ENCODE peak calls at places on chromosome 21, in four cellular contexts. L, S, K and F are unnamed samples.

GRCh38 chr21:14901482-14901958 is 163.3 kb downstream of the NRIP1 start:
- DNase-seq in L (no peak), S (no peak), K (no peak), F (no peak)

GRCh38 chr21:41043008-41043407 is 125.0 kb upstream of the BACE2 start:
- DNase-seq in L (no peak), S (no peak), K (no peak), F (no peak)

GRCh38 chr21:36127250-36127904 is 7.5 kb upstream of the CBR3 start:
- DNase-seq in L (no peak), S (peak), K (no peak), F (no peak)

GRCh38 chr21:14358775-14359174 is 24.2 kb downstream of the HSPA13 start:
- DNase-seq in L (no peak), S (no peak), K (no peak), F (no peak)

GRCh38 chr21:46637952-46638746 is 2.7 kb downstream of the PRMT2 start:
- DNase-seq in L (no peak), S (no peak), K (no peak), F (no peak)

GRCh38 chr21:31484219-31484618 is 140.2 kb upstream of the TIAM1 start:
- DNase-seq in L (no peak), S (no peak), K (no peak), F (no peak)

GRCh38 chr21:27429612-27430361 is 462.9 kb upstream of the ADAMTS5 start:
- DNase-seq in L (no peak), S (no peak), K (peak), F (no peak)

GRCh38 chr21:31236528-31236927 is 107.5 kb downstream of the TIAM1 start:
- DNase-seq in L (no peak), S (no peak), K (no peak), F (no peak)

GRCh38 chr21:29453511-29453910 is 154.8 kb downstream of the BACH1 start:
- DNase-seq in L (no peak), S (no peak), K (no peak), F (no peak)

GRCh38 chr21:42518216-42518615 is 4.6 kb downstream of the SLC37A1 start:
- DNase-seq in L (no peak), S (no peak), K (no peak), F (no peak)

GRCh38 chr21:14989359-14989758 is 75.4 kb downstream of the NRIP1 start:
- DNase-seq in L (peak), S (no peak), K (no peak), F (no peak)

GRCh38 chr21:35585155-35585554 is 475.2 kb downstream of the SETD4 start:
- DNase-seq in L (no peak), S (no peak), K (no peak), F (no peak)

GRCh38 chr21:14384453-14384852 is 1.5 kb upstream of the HSPA13 start:
- DNase-seq in L (no peak), S (no peak), K (no peak), F (no peak)

GRCh38 chr21:31145271-31145801 is 107.1 kb upstream of the KRTAP19-8 start:
- DNase-seq in L (no peak), S (no peak), K (no peak), F (no peak)

GRCh38 chr21:42113926-42114409 is 42.9 kb downstream of the UMODL1 start:
- DNase-seq in L (no peak), S (peak), K (no peak), F (no peak)

GRCh38 chr21:14879458-14879857 is 185.3 kb downstream of the NRIP1 start:
- DNase-seq in L (no peak), S (no peak), K (no peak), F (no peak)

GRCh38 chr21:32120231-32120630 is 158.6 kb downstream of the MIS18A start:
- DNase-seq in L (no peak), S (no peak), K (no peak), F (no peak)

GRCh38 chr21:41953831-41954653 is at the start of gene C2CD2:
- DNase-seq in L (peak), S (no peak), K (peak), F (no peak)

GRCh38 chr21:41566500-41567014 is 58.6 kb upstream of the TMPRSS2 start:
- DNase-seq in L (no peak), S (peak), K (no peak), F (no peak)

GRCh38 chr21:22399717-22400520 is 1401.7 kb downstream of the NCAM2 start:
- DNase-seq in L (no peak), S (no peak), K (no peak), F (no peak)

GRCh38 chr21:39799178-39799577 is 54.2 kb downstream of the IGSF5 start:
- DNase-seq in L (no peak), S (peak), K (no peak), F (no peak)

GRCh38 chr21:23853796-23854379 is 1753.4 kb downstream of the MRPL39 start:
- DNase-seq in L (no peak), S (no peak), K (no peak), F (no peak)

GRCh38 chr21:26842976-26843911 is 2.0 kb downstream of the ADAMTS1 start:
- DNase-seq in L (peak), S (peak), K (peak), F (peak)

GRCh38 chr21:42421018-42421793 is 17.5 kb downstream of the UBASH3A start:
- DNase-seq in L (no peak), S (no peak), K (no peak), F (no peak)

GRCh38 chr21:41316641-41317392 is at the start of gene FAM3B:
- DNase-seq in L (peak), S (no peak), K (no peak), F (no peak)

GRCh38 chr21:29798840-29799239 is 141.0 kb downstream of the GRIK1 start:
- DNase-seq in L (no peak), S (no peak), K (no peak), F (no peak)

GRCh38 chr21:40531016-40531415 is 315.9 kb downstream of the DSCAM start:
- DNase-seq in L (no peak), S (no peak), K (no peak), F (no peak)

GRCh38 chr21:41561701-41562100 is 53.7 kb upstream of the TMPRSS2 start:
- DNase-seq in L (no peak), S (no peak), K (no peak), F (no peak)

GRCh38 chr21:42350899-42351543 is at the start of gene TFF2:
- DNase-seq in L (no peak), S (no peak), K (no peak), F (no peak)

GRCh38 chr21:39568380-39568779 is 44.4 kb upstream of the B3GALT5 start:
- DNase-seq in L (no peak), S (no peak), K (no peak), F (no peak)

GRCh38 chr21:15682182-15682895 is 47.4 kb upstream of the USP25 start:
- DNase-seq in L (no peak), S (no peak), K (no peak), F (no peak)

GRCh38 chr21:41369105-41369914 is 7.5 kb downstream of the MX2 start:
- DNase-seq in L (peak), S (no peak), K (no peak), F (no peak)

GRCh38 chr21:22795091-22795490 is 1796.9 kb downstream of the NCAM2 start:
- DNase-seq in L (no peak), S (no peak), K (no peak), F (no peak)

GRCh38 chr21:46648539-46648938 is 13.1 kb downstream of the PRMT2 start:
- DNase-seq in L (no peak), S (no peak), K (no peak), F (no peak)

GRCh38 chr21:42085246-42086077 is 14.3 kb downstream of the UMODL1 start:
- DNase-seq in L (no peak), S (no peak), K (no peak), F (no peak)

DNA sequence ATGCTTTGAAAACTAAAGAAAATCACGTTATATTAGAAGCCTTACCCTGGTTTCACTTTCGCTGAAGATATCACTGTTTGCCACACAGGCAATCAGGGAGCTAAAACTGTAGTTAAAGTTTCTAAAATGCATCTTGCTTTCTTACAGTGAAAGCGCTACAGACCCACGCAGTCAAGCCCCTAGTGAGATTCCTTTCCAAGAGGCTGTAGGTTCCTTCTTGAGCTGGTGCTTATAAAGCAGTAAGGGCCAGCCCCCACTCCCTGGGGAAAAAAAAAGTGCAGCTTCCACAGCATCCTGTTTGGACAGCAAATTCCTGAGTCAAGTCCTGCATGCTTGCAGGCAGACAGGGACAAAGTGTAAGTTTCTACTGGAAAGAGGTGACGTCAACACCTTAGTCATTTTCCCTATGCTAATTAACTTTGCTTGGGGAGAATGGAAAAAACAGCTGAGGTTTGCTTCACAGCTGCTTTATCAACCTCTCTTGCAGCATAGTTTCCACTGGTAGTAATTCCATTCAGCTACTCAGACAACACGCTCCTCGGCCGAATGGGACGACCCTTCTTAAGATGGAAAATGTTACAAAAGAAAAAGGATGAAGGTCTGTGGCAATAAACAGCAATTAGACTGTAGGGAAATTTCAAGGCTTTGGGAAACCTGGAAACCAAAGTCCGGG is 14.7 kb upstream of the KCNE1 start:
- DNase-seq in L (peak), S (peak), K (peak), F (peak)
- TF ChIP-seq POLR2A in L (peak), S (peak), K (peak), F (no peak)

GRCh38 chr21:33817136-33817535 is 98.5 kb downstream of the ATP5PO start:
- DNase-seq in L (no peak), S (no peak), K (no peak), F (no peak)

GRCh38 chr21:33813832-33814231 is 101.8 kb downstream of the ATP5PO start:
- DNase-seq in L (no peak), S (no peak), K (no peak), F (no peak)

GRCh38 chr21:33815153-33815707 is 100.4 kb downstream of the ATP5PO start:
- DNase-seq in L (no peak), S (no peak), K (no peak), F (no peak)

GRCh38 chr21:33817663-33818433 is 97.8 kb downstream of the ATP5PO start:
- DNase-seq in L (no peak), S (no peak), K (no peak), F (no peak)

DNA sequence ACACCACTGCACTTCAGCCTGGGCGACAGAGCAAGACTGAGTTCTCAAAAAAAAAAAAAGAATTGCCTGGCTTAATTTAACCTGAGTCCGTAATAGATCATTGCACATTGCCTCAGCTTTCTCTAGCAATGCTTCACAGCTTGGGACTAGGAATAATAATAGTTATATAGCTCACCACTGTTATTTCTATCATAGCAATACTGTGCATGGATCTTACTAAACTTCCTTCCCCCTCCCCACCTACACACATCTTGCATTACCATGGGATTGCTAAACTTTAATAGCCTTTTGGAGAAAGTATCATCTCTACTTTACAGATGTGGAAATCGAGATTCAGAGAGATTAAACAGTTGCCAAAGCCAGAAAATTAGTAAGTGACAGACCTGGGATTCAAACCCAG is 99.5 kb downstream of the ATP5PO start:
- DNase-seq in L (no peak), S (no peak), K (no peak), F (no peak)
- H3K27ac ChIP-seq in L (no peak), S (no peak), K (no peak), F (no peak)

DNA sequence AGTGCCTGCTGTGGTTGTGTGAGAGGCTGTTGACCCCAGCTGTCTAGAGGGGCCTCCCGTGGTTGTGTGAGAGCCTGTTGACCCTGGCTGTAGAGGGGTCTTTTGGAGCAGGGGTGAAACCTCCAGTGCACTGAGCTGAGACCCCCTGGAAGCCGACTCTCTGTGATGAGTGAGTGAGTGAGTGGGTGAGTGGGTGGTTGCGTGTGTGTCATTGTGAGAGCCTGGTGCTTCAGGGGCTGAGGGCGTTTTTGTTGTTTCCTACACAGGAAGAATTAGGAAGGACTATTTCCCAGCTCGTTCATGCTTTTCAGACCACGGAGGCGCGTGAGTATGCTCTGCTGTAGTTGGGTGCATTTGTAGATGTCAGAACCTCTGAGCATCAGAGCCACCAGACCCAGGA is 3.0 kb downstream of the RRP1 start:
- DNase-seq in L (no peak), S (no peak), K (no peak), F (no peak)
- TF ChIP-seq POLR2A in L (no peak), S (no peak), K (no peak), F (no peak)

GRCh38 chr21:17231771-17232170 is 281.1 kb upstream of the CXADR start:
- DNase-seq in L (no peak), S (no peak), K (peak), F (no peak)

DNA sequence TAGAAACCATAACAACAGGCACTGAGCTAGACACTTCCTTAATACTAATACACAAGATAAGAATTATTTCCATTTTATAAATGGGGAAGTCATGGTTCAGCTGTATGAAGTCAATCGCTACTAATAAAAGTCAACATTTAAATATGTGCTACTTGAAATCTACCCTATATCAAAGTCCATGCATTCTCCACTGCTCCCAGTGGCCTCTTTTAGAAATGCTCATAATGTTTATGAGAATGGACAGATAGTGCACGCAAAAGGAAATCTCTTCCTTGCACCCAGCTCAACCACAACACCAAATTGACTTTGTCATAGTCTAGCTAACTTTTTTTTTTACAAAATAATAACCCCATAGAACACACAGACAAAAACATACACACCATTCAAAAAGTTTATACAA is 281.7 kb upstream of the CXADR start:
- DNase-seq in L (no peak), S (no peak), K (no peak), F (no peak)
- H3K27ac ChIP-seq in L (no peak), S (no peak), K (peak), F (no peak)

DNA sequence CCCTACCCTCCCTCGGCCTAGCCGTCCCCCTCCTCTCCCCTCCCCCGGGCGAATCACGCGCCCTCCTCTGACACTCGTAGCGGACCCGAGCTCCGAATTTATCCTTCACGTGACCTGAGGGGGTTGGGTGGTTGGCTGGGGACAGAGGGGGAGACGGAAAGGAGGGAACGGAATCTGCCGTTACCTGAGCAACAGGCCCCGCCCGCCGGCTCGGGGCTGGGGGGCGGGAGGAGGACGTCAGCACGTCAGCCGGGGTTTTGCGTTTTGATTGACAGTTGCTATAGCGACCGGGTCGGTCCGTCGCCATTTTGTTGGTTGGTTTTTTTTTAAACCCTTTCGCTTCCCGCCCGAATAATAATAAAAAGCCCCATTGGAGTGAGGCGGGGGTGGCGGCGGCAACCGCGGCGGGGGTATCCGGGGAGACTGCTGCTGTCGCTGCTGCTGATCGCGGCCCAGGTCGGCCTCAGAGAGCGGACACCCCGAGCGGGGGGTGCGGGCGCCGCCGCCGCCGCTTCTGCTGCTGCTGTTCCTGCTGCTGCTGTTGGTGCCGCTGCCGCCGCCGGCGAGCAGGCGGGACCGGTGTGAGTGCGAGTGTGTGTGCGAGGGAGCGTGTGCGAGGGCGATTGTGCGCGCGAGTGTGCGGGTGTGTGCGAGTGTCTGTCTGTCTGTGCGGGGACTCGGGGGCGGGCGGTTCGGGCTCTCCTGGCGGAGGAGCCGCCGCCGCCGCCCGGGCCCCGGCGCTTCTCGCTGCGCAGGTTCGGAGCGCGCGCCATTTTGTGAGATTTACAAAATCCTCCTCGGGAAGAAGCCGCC is at the start of gene DYRK1A:
- DNase-seq in L (peak), S (peak), K (peak), F (peak)
- TF ChIP-seq POLR2A in L (peak), S (peak), K (peak), F (peak)

GRCh38 chr21:45533731-45534571 is 8.3 kb downstream of the SLC19A1 start:
- DNase-seq in L (no peak), S (no peak), K (no peak), F (no peak)
- H3K27ac ChIP-seq in L (no peak), S (no peak), K (no peak), F (no peak)

DNA sequence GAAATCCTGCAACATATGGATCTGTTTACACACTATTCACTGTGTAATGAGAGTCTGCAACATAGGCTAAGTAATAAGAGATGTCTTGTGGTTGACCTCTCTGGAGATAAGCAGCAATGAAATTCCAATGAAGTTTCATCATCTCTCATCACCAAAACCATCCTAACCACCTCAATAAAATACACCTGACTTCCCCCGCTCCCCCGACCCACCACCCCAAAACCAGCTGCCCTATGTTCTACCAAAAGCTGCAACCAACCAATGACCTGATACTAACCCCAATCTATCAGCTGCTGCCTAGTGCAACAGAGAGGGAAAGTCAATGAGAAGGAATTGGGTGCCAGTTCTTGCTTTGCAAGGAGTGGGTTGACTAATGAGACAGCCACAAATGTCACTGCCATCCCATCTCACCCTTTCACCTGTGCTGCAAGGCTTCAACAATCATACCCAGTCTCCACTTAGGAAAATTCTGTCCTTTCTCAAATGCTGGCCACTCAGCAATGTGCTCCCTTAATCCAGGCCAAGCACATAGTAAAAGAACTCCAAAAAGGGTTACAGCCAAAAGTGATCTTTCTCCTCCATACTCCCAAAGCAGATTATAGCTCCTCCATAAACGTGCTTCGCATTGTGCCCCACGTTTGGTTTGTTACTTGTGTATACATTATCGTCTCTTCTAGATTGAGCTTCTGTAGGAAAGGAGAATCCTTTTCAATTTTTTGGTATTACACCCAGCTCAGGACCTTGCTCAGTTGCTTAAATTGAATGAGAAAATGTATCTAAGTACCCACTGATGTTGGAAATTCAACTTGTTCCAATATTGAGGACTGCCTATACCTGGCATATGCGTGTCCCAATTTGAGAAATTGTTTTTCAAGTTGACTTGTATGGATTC is 29.0 kb downstream of the MRPL39 start:
- DNase-seq in L (no peak), S (no peak), K (no peak), F (no peak)
- TF ChIP-seq POLR2A in L (no peak), S (no peak), K (no peak), F (no peak)

DNA sequence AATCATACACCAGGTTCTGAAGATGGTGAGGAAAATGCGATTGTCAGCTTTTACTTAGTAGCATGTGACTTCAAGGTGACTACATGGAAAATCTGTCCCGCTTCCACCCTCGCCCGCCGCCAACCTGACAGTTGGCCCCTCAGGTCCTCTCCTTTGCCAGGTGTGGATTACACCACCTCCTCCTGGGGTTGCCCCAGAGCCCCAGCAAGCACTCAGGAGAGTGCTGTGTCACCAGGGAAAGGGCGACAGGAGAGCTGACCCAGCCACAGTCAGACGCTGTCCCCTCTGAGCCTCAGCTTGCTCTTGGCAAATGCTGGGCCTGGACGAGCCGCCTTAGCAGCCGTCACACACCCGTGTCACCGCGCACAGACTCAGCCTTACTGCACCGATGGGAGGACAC is 17.9 kb downstream of the PTTG1IP start:
- DNase-seq in L (no peak), S (no peak), K (no peak), F (peak)
- H3K27ac ChIP-seq in L (no peak), S (no peak), K (no peak), F (peak)